ENCODE peak calls at places on chromosomes 1 and 21, in ten cellular contexts. One of them, this sample, is unnamed.

GRCh38 chr21:25307489-25307888 is 299.8 kb downstream of the MRPL39 start:
- DNase-seq in NCI-H1694: no peak
- DNase-seq in HFF-Myc: no peak
- DNase-seq in SIG-M5: no peak
- DNase-seq in choroid plexus epithelial cell: no peak
- DNase-seq in NCI-H1930: no peak
- DNase-seq in neuronal stem cell: no peak
- DNase-seq in EL: peak
- DNase-seq in neural crest cell: no peak
- DNase-seq in left cardiac atrium: no peak
- DNase-seq in this sample: no peak

GRCh38 chr1:160844447-160845232 is 18.0 kb downstream of the CD244 start:
- DNase-seq in SIG-M5: no peak
- DNase-seq in HFF-Myc: no peak
- DNase-seq in NCI-H1694: no peak
- DNase-seq in neuronal stem cell: no peak
- DNase-seq in left cardiac atrium: no peak
- DNase-seq in NCI-H1930: no peak
- DNase-seq in choroid plexus epithelial cell: no peak
- DNase-seq in EL: no peak
- DNase-seq in neural crest cell: no peak
- DNase-seq in this sample: no peak

GRCh38 chr1:151314137-151314875 is 12.9 kb downstream of the PI4KB start:
- DNase-seq in HFF-Myc: peak
- DNase-seq in SIG-M5: no peak
- DNase-seq in NCI-H1930: no peak
- DNase-seq in neuronal stem cell: no peak
- DNase-seq in choroid plexus epithelial cell: peak
- DNase-seq in neural crest cell: no peak
- DNase-seq in EL: peak
- DNase-seq in NCI-H1694: no peak
- DNase-seq in left cardiac atrium: peak
- DNase-seq in this sample: no peak

GRCh38 chr1:210698661-210699060 is 370.0 kb downstream of the HHAT start:
- DNase-seq in EL: no peak
- DNase-seq in NCI-H1694: no peak
- DNase-seq in neuronal stem cell: no peak
- DNase-seq in left cardiac atrium: no peak
- DNase-seq in neural crest cell: no peak
- DNase-seq in HFF-Myc: no peak
- DNase-seq in SIG-M5: no peak
- DNase-seq in choroid plexus epithelial cell: no peak
- DNase-seq in NCI-H1930: no peak
- DNase-seq in this sample: no peak

GRCh38 chr1:200221614-200222282 is 188.1 kb downstream of the ZNF281 start:
- DNase-seq in SIG-M5: no peak
- DNase-seq in neuronal stem cell: no peak
- DNase-seq in EL: no peak
- DNase-seq in left cardiac atrium: no peak
- DNase-seq in neural crest cell: no peak
- DNase-seq in NCI-H1694: no peak
- DNase-seq in NCI-H1930: no peak
- DNase-seq in choroid plexus epithelial cell: no peak
- DNase-seq in HFF-Myc: no peak
- DNase-seq in this sample: no peak

GRCh38 chr1:238469146-238469601 is 578.5 kb upstream of the ZP4 start:
- DNase-seq in EL: peak
- DNase-seq in NCI-H1694: no peak
- DNase-seq in SIG-M5: no peak
- DNase-seq in NCI-H1930: no peak
- DNase-seq in HFF-Myc: no peak
- DNase-seq in neuronal stem cell: no peak
- DNase-seq in left cardiac atrium: no peak
- DNase-seq in neural crest cell: no peak
- DNase-seq in choroid plexus epithelial cell: peak
- DNase-seq in this sample: no peak

GRCh38 chr1:44251486-44251885 is 38.2 kb downstream of the DMAP1 start:
- DNase-seq in NCI-H1694: no peak
- DNase-seq in NCI-H1930: no peak
- DNase-seq in choroid plexus epithelial cell: no peak
- DNase-seq in left cardiac atrium: no peak
- DNase-seq in SIG-M5: no peak
- DNase-seq in EL: no peak
- DNase-seq in HFF-Myc: no peak
- DNase-seq in neural crest cell: no peak
- DNase-seq in neuronal stem cell: no peak
- DNase-seq in this sample: no peak

GRCh38 chr1:160942926-160943325 is 11.7 kb downstream of the ITLN2 start:
- DNase-seq in neuronal stem cell: no peak
- DNase-seq in NCI-H1930: no peak
- DNase-seq in neural crest cell: no peak
- DNase-seq in EL: no peak
- DNase-seq in choroid plexus epithelial cell: peak
- DNase-seq in SIG-M5: no peak
- DNase-seq in NCI-H1694: no peak
- DNase-seq in HFF-Myc: no peak
- DNase-seq in left cardiac atrium: no peak
- DNase-seq in this sample: no peak

GRCh38 chr1:245156736-245157505 is 2.1 kb downstream of the KIF26B start:
- DNase-seq in HFF-Myc: no peak
- DNase-seq in SIG-M5: no peak
- DNase-seq in choroid plexus epithelial cell: peak
- DNase-seq in NCI-H1694: no peak
- DNase-seq in neural crest cell: no peak
- DNase-seq in neuronal stem cell: no peak
- DNase-seq in NCI-H1930: no peak
- DNase-seq in EL: peak
- DNase-seq in left cardiac atrium: no peak
- DNase-seq in this sample: no peak

GRCh38 chr1:32273389-32274208 is 18.3 kb upstream of the HDAC1 start:
- DNase-seq in neural crest cell: no peak
- DNase-seq in NCI-H1930: no peak
- DNase-seq in EL: no peak
- DNase-seq in neuronal stem cell: no peak
- DNase-seq in left cardiac atrium: no peak
- DNase-seq in NCI-H1694: no peak
- DNase-seq in SIG-M5: no peak
- DNase-seq in HFF-Myc: no peak
- DNase-seq in choroid plexus epithelial cell: no peak
- DNase-seq in this sample: no peak

GRCh38 chr1:3132685-3133084 is 63.7 kb downstream of the PRDM16 start:
- DNase-seq in neuronal stem cell: no peak
- DNase-seq in SIG-M5: no peak
- DNase-seq in choroid plexus epithelial cell: no peak
- DNase-seq in HFF-Myc: no peak
- DNase-seq in EL: no peak
- DNase-seq in NCI-H1694: no peak
- DNase-seq in NCI-H1930: no peak
- DNase-seq in neural crest cell: no peak
- DNase-seq in left cardiac atrium: no peak
- DNase-seq in this sample: no peak

GRCh38 chr1:9538669-9539164 is 548 bp upstream of the SLC25A33 start:
- DNase-seq in NCI-H1694: no peak
- DNase-seq in SIG-M5: no peak
- DNase-seq in neural crest cell: peak
- DNase-seq in NCI-H1930: no peak
- DNase-seq in HFF-Myc: no peak
- DNase-seq in choroid plexus epithelial cell: no peak
- DNase-seq in neuronal stem cell: no peak
- DNase-seq in EL: no peak
- DNase-seq in left cardiac atrium: no peak
- DNase-seq in this sample: no peak

GRCh38 chr1:181061891-181062777 is 26.4 kb upstream of the IER5 start:
- DNase-seq in HFF-Myc: no peak
- DNase-seq in left cardiac atrium: no peak
- DNase-seq in neural crest cell: no peak
- DNase-seq in choroid plexus epithelial cell: no peak
- DNase-seq in neuronal stem cell: no peak
- DNase-seq in NCI-H1930: no peak
- DNase-seq in EL: no peak
- DNase-seq in NCI-H1694: no peak
- DNase-seq in SIG-M5: peak
- DNase-seq in this sample: no peak